ENCODE peak calls at places on chromosomes 12 and 14, in ten cellular contexts. A, S, I, G, J, B, R, F, U and E are unnamed samples.

GRCh38 chr12:84973026-84973425 is 60.4 kb upstream of the SLC6A15 start:
- DNase-seq in A (no peak), S (no peak), I (no peak), G (no peak), J (no peak), B (no peak), R (no peak), F (no peak), U (no peak), E (no peak)

GRCh38 chr14:53953828-53954550 is 2.6 kb downstream of the BMP4 start:
- DNase-seq in A (peak), S (peak), I (peak), G (peak), J (no peak), B (no peak), R (no peak), F (no peak), U (no peak), E (no peak)

GRCh38 chr12:109277899-109278762 is 31.0 kb downstream of the FOXN4 start:
- DNase-seq in A (no peak), S (peak), I (no peak), G (no peak), J (no peak), B (peak), R (no peak), F (no peak), U (no peak), E (peak)

GRCh38 chr12:56221233-56221756 is 427 bp downstream of the RNF41 start:
- DNase-seq in A (peak), S (peak), I (peak), G (peak), J (no peak), B (peak), R (peak), F (no peak), U (peak), E (no peak)

GRCh38 chr12:16526693-16527092 is 79.3 kb downstream of the LMO3 start:
- DNase-seq in A (no peak), S (no peak), I (no peak), G (no peak), J (no peak), B (no peak), R (no peak), F (no peak), U (no peak), E (no peak)

GRCh38 chr14:63956326-63956725 is 103.5 kb downstream of the SYNE2 start:
- DNase-seq in A (no peak), S (no peak), I (no peak), G (peak), J (no peak), B (no peak), R (peak), F (no peak), U (no peak), E (peak)

GRCh38 chr14:50260511-50260910 is 29.1 kb upstream of the SOS2 start:
- DNase-seq in A (no peak), S (no peak), I (no peak), G (peak), J (peak), B (peak), R (peak), F (peak), U (no peak), E (no peak)

GRCh38 chr14:59321184-59321952 is 132.9 kb downstream of the DAAM1 start:
- DNase-seq in A (no peak), S (no peak), I (no peak), G (no peak), J (no peak), B (no peak), R (no peak), F (no peak), U (no peak), E (no peak)

GRCh38 chr12:11853126-11853525 is 203.7 kb downstream of the ETV6 start:
- DNase-seq in A (no peak), S (no peak), I (no peak), G (no peak), J (no peak), B (no peak), R (no peak), F (no peak), U (no peak), E (no peak)

GRCh38 chr12:2752676-2753371 is 41.9 kb upstream of the FKBP4 start:
- DNase-seq in A (peak), S (peak), I (peak), G (peak), J (peak), B (peak), R (peak), F (peak), U (peak), E (peak)

GRCh38 chr12:7118914-7119313 is 9.8 kb downstream of the RBP5 start:
- DNase-seq in A (no peak), S (no peak), I (no peak), G (no peak), J (no peak), B (no peak), R (no peak), F (no peak), U (no peak), E (no peak)

GRCh38 chr12:75414671-75415070 is 23.8 kb downstream of the GLIPR1L2 start:
- DNase-seq in A (no peak), S (no peak), I (no peak), G (no peak), J (no peak), B (no peak), R (no peak), F (no peak), U (no peak), E (no peak)

GRCh38 chr14:34053666-34054065 is 102.8 kb upstream of the EGLN3 start:
- DNase-seq in A (no peak), S (peak), I (no peak), G (no peak), J (no peak), B (no peak), R (no peak), F (no peak), U (no peak), E (peak)

GRCh38 chr14:88166616-88167015 is 156.5 kb downstream of the KCNK10 start:
- DNase-seq in A (no peak), S (no peak), I (no peak), G (peak), J (no peak), B (no peak), R (no peak), F (no peak), U (no peak), E (no peak)

GRCh38 chr12:47032644-47033043 is 46.8 kb upstream of the PCED1B start:
- DNase-seq in A (no peak), S (no peak), I (no peak), G (peak), J (peak), B (peak), R (peak), F (peak), U (no peak), E (no peak)

GRCh38 chr12:86724716-86725115 is 468.5 kb upstream of the MGAT4C start:
- DNase-seq in A (no peak), S (no peak), I (no peak), G (peak), J (no peak), B (no peak), R (no peak), F (no peak), U (no peak), E (no peak)

GRCh38 chr14:99035712-99036593 is 236.0 kb downstream of the BCL11B start:
- DNase-seq in A (peak), S (peak), I (peak), G (peak), J (no peak), B (no peak), R (peak), F (no peak), U (no peak), E (no peak)

GRCh38 chr12:91274886-91275285 is 92.3 kb upstream of the DCN start:
- DNase-seq in A (no peak), S (no peak), I (no peak), G (no peak), J (no peak), B (peak), R (no peak), F (no peak), U (no peak), E (peak)

GRCh38 chr12:79690156-79690605 is 583 bp downstream of the PAWR start:
- DNase-seq in A (peak), S (no peak), I (no peak), G (peak), J (peak), B (no peak), R (no peak), F (no peak), U (peak), E (peak)

GRCh38 chr12:121009744-121010143 is 6.5 kb downstream of the C12orf43 start:
- DNase-seq in A (peak), S (no peak), I (no peak), G (peak), J (peak), B (no peak), R (no peak), F (no peak), U (no peak), E (peak)